ENCODE peak calls at places on chromosomes 7 and 10, in ten cellular contexts. K, P, F, A, B, N, J, R, G and S are unnamed samples.

GRCh38 chr10:13536674-13537366 is 8.0 kb upstream of the BEND7 start:
- DNase-seq in K (no peak), P (no peak), F (peak), A (peak), B (peak), N (no peak), J (peak), R (peak), G (no peak), S (peak)

GRCh38 chr10:51920672-51921071 is 221.3 kb upstream of the CSTF2T start:
- DNase-seq in K (no peak), P (no peak), F (no peak), A (no peak), B (no peak), N (no peak), J (no peak), R (no peak), G (no peak), S (no peak)

GRCh38 chr7:96596120-96596826 is 113.4 kb downstream of the SEM1 start:
- DNase-seq in K (no peak), P (no peak), F (no peak), A (no peak), B (peak), N (no peak), J (no peak), R (peak), G (no peak), S (no peak)

GRCh38 chr10:133124357-133125211 is 35.4 kb upstream of the KNDC1 start:
- DNase-seq in K (peak), P (peak), F (no peak), A (no peak), B (peak), N (no peak), J (no peak), R (peak), G (no peak), S (no peak)

GRCh38 chr10:18164093-18164492 is 23.9 kb downstream of the CACNB2 start:
- DNase-seq in K (no peak), P (no peak), F (no peak), A (no peak), B (no peak), N (no peak), J (no peak), R (peak), G (no peak), S (no peak)

GRCh38 chr10:34869128-34869836 is 54.2 kb upstream of the PARD3 start:
- DNase-seq in K (no peak), P (no peak), F (no peak), A (no peak), B (no peak), N (no peak), J (no peak), R (no peak), G (no peak), S (no peak)

GRCh38 chr7:136247211-136247610 is 270.1 kb upstream of the MTPN start:
- DNase-seq in K (no peak), P (no peak), F (no peak), A (no peak), B (no peak), N (no peak), J (no peak), R (no peak), G (no peak), S (no peak)

GRCh38 chr10:17344206-17344605 is 110.2 kb downstream of the ST8SIA6 start:
- DNase-seq in K (no peak), P (no peak), F (no peak), A (no peak), B (no peak), N (no peak), J (no peak), R (no peak), G (no peak), S (no peak)

GRCh38 chr7:11193131-11193867 is 219.6 kb downstream of the PHF14 start:
- DNase-seq in K (no peak), P (no peak), F (no peak), A (no peak), B (peak), N (no peak), J (peak), R (peak), G (no peak), S (no peak)

GRCh38 chr10:72242675-72243074 is 26.6 kb upstream of the ASCC1 start:
- DNase-seq in K (peak), P (peak), F (no peak), A (no peak), B (no peak), N (peak), J (peak), R (peak), G (peak), S (no peak)

GRCh38 chr7:32661929-32662328 is 166.6 kb downstream of the AVL9 start:
- DNase-seq in K (no peak), P (no peak), F (no peak), A (no peak), B (no peak), N (no peak), J (no peak), R (no peak), G (no peak), S (no peak)

GRCh38 chr7:99036531-99037175 is 107.3 kb downstream of the SMURF1 start:
- DNase-seq in K (peak), P (peak), F (peak), A (no peak), B (peak), N (no peak), J (no peak), R (peak), G (no peak), S (no peak)

GRCh38 chr10:22894714-22895113 is 33.1 kb upstream of the ARMC3 start:
- DNase-seq in K (no peak), P (no peak), F (no peak), A (peak), B (no peak), N (no peak), J (no peak), R (no peak), G (no peak), S (no peak)

GRCh38 chr10:96974348-96974747 is 142.2 kb downstream of the LCOR start:
- DNase-seq in K (no peak), P (no peak), F (peak), A (no peak), B (no peak), N (no peak), J (no peak), R (peak), G (no peak), S (peak)

GRCh38 chr7:16193631-16194030 is 227.7 kb downstream of the CRPPA start:
- DNase-seq in K (no peak), P (no peak), F (no peak), A (no peak), B (no peak), N (no peak), J (no peak), R (no peak), G (no peak), S (no peak)

GRCh38 chr10:68599754-68600040 is 39.6 kb downstream of the TET1 start:
- DNase-seq in K (no peak), P (no peak), F (no peak), A (no peak), B (no peak), N (no peak), J (no peak), R (no peak), G (no peak), S (no peak)

GRCh38 chr7:20220824-20221547 is 3.8 kb upstream of the MACC1 start:
- DNase-seq in K (no peak), P (no peak), F (no peak), A (no peak), B (no peak), N (no peak), J (no peak), R (peak), G (peak), S (no peak)

GRCh38 chr10:131896403-131896802 is 4.4 kb upstream of the PPP2R2D start:
- DNase-seq in K (no peak), P (no peak), F (no peak), A (no peak), B (no peak), N (no peak), J (peak), R (no peak), G (no peak), S (no peak)

GRCh38 chr10:59907918-59908807 is 1.8 kb upstream of the CCDC6 start:
- DNase-seq in K (peak), P (peak), F (peak), A (peak), B (peak), N (peak), J (peak), R (peak), G (peak), S (no peak)

GRCh38 chr10:79356104-79356503 is 8.8 kb downstream of the PPIF start:
- DNase-seq in K (no peak), P (no peak), F (no peak), A (no peak), B (no peak), N (no peak), J (no peak), R (no peak), G (no peak), S (no peak)

GRCh38 chr7:51308738-51309102 is 7.9 kb downstream of the COBL start:
- DNase-seq in K (no peak), P (no peak), F (no peak), A (no peak), B (no peak), N (no peak), J (no peak), R (no peak), G (no peak), S (no peak)

GRCh38 chr10:75450062-75450429 is 18.6 kb downstream of the LRMDA start:
- DNase-seq in K (no peak), P (no peak), F (no peak), A (no peak), B (no peak), N (no peak), J (no peak), R (no peak), G (no peak), S (no peak)
- H3K4me3 ChIP-seq in K (no peak), P (no peak), F (no peak), A (no peak), B (no peak), N (no peak), J (no peak), R (no peak), G (no peak), S (no peak)

GRCh38 chr10:95487994-95488393 is 73.2 kb downstream of the SORBS1 start:
- DNase-seq in K (no peak), P (no peak), F (no peak), A (no peak), B (no peak), N (no peak), J (no peak), R (no peak), G (no peak), S (no peak)

GRCh38 chr10:95482501-95483248 is 78.5 kb downstream of the SORBS1 start:
- DNase-seq in K (no peak), P (no peak), F (no peak), A (no peak), B (no peak), N (peak), J (no peak), R (no peak), G (no peak), S (no peak)

GRCh38 chr10:95480901-95481491 is 80.2 kb downstream of the SORBS1 start:
- DNase-seq in K (no peak), P (no peak), F (no peak), A (no peak), B (peak), N (peak), J (no peak), R (no peak), G (no peak), S (no peak)

GRCh38 chr10:95485445-95485844 is 75.7 kb downstream of the SORBS1 start:
- DNase-seq in K (no peak), P (no peak), F (no peak), A (no peak), B (no peak), N (no peak), J (no peak), R (peak), G (no peak), S (no peak)

DNA sequence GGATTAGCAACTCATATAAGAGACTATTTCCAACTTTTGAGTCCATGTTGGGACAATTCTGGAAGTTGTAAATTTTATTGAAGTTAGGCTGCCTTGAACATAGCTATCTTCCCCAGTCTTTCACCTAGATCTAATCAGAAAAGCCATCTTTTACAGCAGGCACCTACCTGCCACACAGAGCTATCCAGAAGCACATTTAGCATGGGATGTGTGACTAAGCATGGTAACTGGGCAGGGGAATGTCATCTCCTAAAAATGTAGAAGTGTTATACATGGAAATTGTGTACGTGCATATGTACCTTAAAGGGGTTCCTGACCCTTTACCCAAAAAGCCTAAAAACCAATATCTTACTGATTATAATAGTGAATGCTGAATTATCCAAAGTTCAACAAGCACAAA is 76.1 kb downstream of the SORBS1 start:
- DNase-seq in K (no peak), P (no peak), F (no peak), A (no peak), B (no peak), N (no peak), J (no peak), R (no peak), G (no peak), S (no peak)
- TF ChIP-seq CTCF in K (no peak), P (no peak), F (no peak), A (no peak), B (no peak), N (no peak), J (no peak), R (no peak), G (no peak), S (no peak)

GRCh38 chr7:7798510-7798909 is 80.1 kb upstream of the RPA3 start:
- DNase-seq in K (no peak), P (no peak), F (no peak), A (no peak), B (no peak), N (no peak), J (no peak), R (no peak), G (no peak), S (no peak)
- H3K4me3 ChIP-seq in K (no peak), P (no peak), F (no peak), A (no peak), B (no peak), N (no peak), J (no peak), R (no peak), G (no peak), S (no peak)

GRCh38 chr10:60916025-60916424 is 28.0 kb downstream of the RHOBTB1 start:
- DNase-seq in K (no peak), P (no peak), F (no peak), A (no peak), B (no peak), N (no peak), J (no peak), R (no peak), G (no peak), S (no peak)
- TF ChIP-seq CTCF in K (no peak), P (no peak), F (no peak), A (no peak), B (no peak), N (no peak), J (no peak), R (peak), G (no peak), S (peak)